ENCODE peak calls at places on chromosomes 16 and 17, in six cellular contexts. D, T, F, X, I and M are unnamed samples. For H3K4me1, the result is how much of the 10 kb centered on the place peaks cover.

GRCh38 chr17:58250344-58251011 is 12.1 kb downstream of the LPO start:
- DNase-seq in D (no peak), T (no peak), F (no peak), X (no peak), I (no peak), M (no peak)

GRCh38 chr17:49723423-49723822 is 15.7 kb upstream of the SLC35B1 start:
- DNase-seq in D (no peak), T (no peak), F (no peak), X (peak), I (no peak), M (peak)

GRCh38 chr16:57260294-57260929 is 15.4 kb downstream of the ARL2BP start:
- DNase-seq in D (peak), T (no peak), F (no peak), X (no peak), I (no peak), M (peak)

GRCh38 chr17:27577884-27578717 is 52.9 kb upstream of the LGALS9 start:
- DNase-seq in D (peak), T (no peak), F (no peak), X (peak), I (no peak), M (peak)

GRCh38 chr16:30698816-30699614 is at the start of gene SRCAP:
- DNase-seq in D (peak), T (peak), F (peak), X (peak), I (peak), M (peak)

GRCh38 chr17:40086150-40087044 is 14.0 kb downstream of the NR1D1 start:
- DNase-seq in D (no peak), T (no peak), F (no peak), X (peak), I (peak), M (peak)

GRCh38 chr17:45787044-45787443 is 2.9 kb downstream of the CRHR1 start:
- DNase-seq in D (no peak), T (no peak), F (no peak), X (no peak), I (no peak), M (no peak)

GRCh38 chr16:4615389-4616046 is 830 bp upstream of the UBALD1 start:
- DNase-seq in D (no peak), T (no peak), F (no peak), X (peak), I (peak), M (no peak)

GRCh38 chr17:57481901-57482300 is 225.6 kb downstream of the MSI2 start:
- DNase-seq in D (peak), T (no peak), F (no peak), X (peak), I (no peak), M (no peak)

GRCh38 chr16:13453938-13454553 is 465.9 kb upstream of the ERCC4 start:
- DNase-seq in D (peak), T (no peak), F (no peak), X (no peak), I (no peak), M (peak)

GRCh38 chr17:79970576-79971068 is 65.0 kb downstream of the TBC1D16 start:
- DNase-seq in D (peak), T (peak), F (no peak), X (no peak), I (peak), M (peak)

GRCh38 chr16:6852643-6853042 is 480.0 kb upstream of the RBFOX1 start:
- DNase-seq in D (no peak), T (no peak), F (no peak), X (no peak), I (no peak), M (peak)

GRCh38 chr16:85611205-85611454 is 2.0 kb upstream of the GSE1 start:
- DNase-seq in D (no peak), T (no peak), F (no peak), X (no peak), I (no peak), M (peak)

GRCh38 chr16:84505249-84506156 is 1.0 kb upstream of the MEAK7 start:
- DNase-seq in D (no peak), T (no peak), F (no peak), X (no peak), I (peak), M (no peak)

GRCh38 chr16:6274366-6274765 is 1058.3 kb upstream of the RBFOX1 start:
- DNase-seq in D (no peak), T (no peak), F (no peak), X (no peak), I (no peak), M (no peak)

GRCh38 chr16:3009568-3010390 is 2.9 kb upstream of the CLDN9 start:
- DNase-seq in D (no peak), T (no peak), F (no peak), X (no peak), I (no peak), M (peak)

GRCh38 chr17:9240659-9241370 is 219.5 kb downstream of the NTN1 start:
- DNase-seq in D (peak), T (no peak), F (no peak), X (peak), I (peak), M (peak)

GRCh38 chr16:25692734-25693508 is 1.2 kb downstream of the HS3ST4 start:
- DNase-seq in D (no peak), T (no peak), F (no peak), X (no peak), I (no peak), M (no peak)

GRCh38 chr17:81858967-81859905 is 1.1 kb downstream of the P4HB start:
- DNase-seq in D (no peak), T (no peak), F (no peak), X (no peak), I (no peak), M (no peak)

GRCh38 chr17:45825792-45826191 is 18.9 kb upstream of the SPPL2C start:
- DNase-seq in D (no peak), T (no peak), F (no peak), X (no peak), I (no peak), M (no peak)

GRCh38 chr17:43900858-43901754 is 6.2 kb downstream of the MPP2 start:
- DNase-seq in D (no peak), T (no peak), F (no peak), X (no peak), I (no peak), M (peak)

GRCh38 chr16:85900031-85900792 is 1.2 kb downstream of the IRF8 start:
- DNase-seq in D (no peak), T (no peak), F (no peak), X (no peak), I (peak), M (no peak)

GRCh38 chr16:81610144-81610842 is 165.7 kb downstream of the CMIP start:
- DNase-seq in D (peak), T (no peak), F (no peak), X (peak), I (peak), M (peak)

GRCh38 chr16:85485379-85485778 is 127.7 kb upstream of the GSE1 start:
- DNase-seq in D (no peak), T (no peak), F (no peak), X (no peak), I (no peak), M (no peak)

GRCh38 chr16:65375651-65376050 is 253.8 kb upstream of the CDH11 start:
- DNase-seq in D (peak), T (no peak), F (no peak), X (no peak), I (no peak), M (no peak)

GRCh38 chr17:70394833-70395232 is 225.5 kb downstream of the KCNJ2 start:
- DNase-seq in D (no peak), T (no peak), F (no peak), X (no peak), I (no peak), M (no peak)

GRCh38 chr16:27048316-27048715 is 18.4 kb upstream of the C16orf82 start:
- DNase-seq in D (no peak), T (no peak), F (no peak), X (no peak), I (no peak), M (no peak)

GRCh38 chr17:51725185-51725584 is 433.3 kb downstream of the CA10 start:
- DNase-seq in D (no peak), T (no peak), F (no peak), X (no peak), I (no peak), M (no peak)

GRCh38 chr17:78163881-78164747 is 4.3 kb upstream of the SYNGR2 start:
- DNase-seq in D (no peak), T (no peak), F (no peak), X (no peak), I (no peak), M (no peak)

GRCh38 chr17:37848690-37849616 is 75.3 kb upstream of the TBC1D3K start:
- DNase-seq in D (peak), T (no peak), F (no peak), X (no peak), I (no peak), M (peak)

GRCh38 chr16:56457927-56458470 is 6.6 kb downstream of the OGFOD1 start:
- DNase-seq in D (no peak), T (no peak), F (no peak), X (no peak), I (no peak), M (no peak)

GRCh38 chr16:75219088-75219487 is 300 bp downstream of the CTRB1 start:
- DNase-seq in D (no peak), T (no peak), F (no peak), X (no peak), I (no peak), M (no peak)

GRCh38 chr16:19338335-19338734 is 52.8 kb downstream of the CLEC19A start:
- DNase-seq in D (no peak), T (no peak), F (no peak), X (no peak), I (no peak), M (no peak)

GRCh38 chr17:68458260-68459029 is 1.1 kb upstream of the WIPI1 start:
- DNase-seq in D (no peak), T (no peak), F (no peak), X (no peak), I (no peak), M (no peak)

GRCh38 chr16:50246299-50247122 is 19.8 kb upstream of the ADCY7 start:
- DNase-seq in D (no peak), T (no peak), F (no peak), X (no peak), I (no peak), M (peak)

GRCh38 chr17:51120739-51121619 is at the start of gene SPAG9:
- DNase-seq in D (peak), T (peak), F (peak), X (peak), I (peak), M (peak)

GRCh38 chr17:33292184-33292980 is 713 bp downstream of the ASIC2 start:
- DNase-seq in D (peak), T (no peak), F (no peak), X (no peak), I (peak), M (no peak)

GRCh38 chr16:19868421-19868820 is 16.2 kb downstream of the GPRC5B start:
- DNase-seq in D (no peak), T (no peak), F (no peak), X (no peak), I (no peak), M (no peak)

GRCh38 chr16:63614421-63614820 is 1507.4 kb downstream of the CDH11 start:
- DNase-seq in D (peak), T (no peak), F (no peak), X (no peak), I (no peak), M (no peak)

GRCh38 chr16:63617990-63618763 is 1503.7 kb downstream of the CDH11 start:
- DNase-seq in D (peak), T (no peak), F (no peak), X (no peak), I (no peak), M (peak)

GRCh38 chr16:63618896-63619295 is 1503.0 kb downstream of the CDH11 start:
- DNase-seq in D (no peak), T (no peak), F (no peak), X (no peak), I (no peak), M (no peak)

GRCh38 chr16:63613701-63614100 is 1508.2 kb downstream of the CDH11 start:
- DNase-seq in D (peak), T (no peak), F (no peak), X (no peak), I (no peak), M (no peak)

GRCh38 chr16:63617047-63617989 is 1504.5 kb downstream of the CDH11 start:
- DNase-seq in D (peak), T (no peak), F (no peak), X (no peak), I (peak), M (no peak)
- H3K4me3 ChIP-seq in D (no peak), T (no peak), F (no peak), X (peak), I (no peak), M (peak)

GRCh38 chr17:4970273-4970672 is 2.7 kb upstream of the SPAG7 start:
- DNase-seq in D (no peak), T (no peak), F (no peak), X (no peak), I (no peak), M (no peak)

GRCh38 chr17:4967539-4968165 is at the start of gene SPAG7:
- DNase-seq in D (peak), T (peak), F (peak), X (peak), I (peak), M (peak)

GRCh38 chr17:4968166-4968915 is 724 bp upstream of the SPAG7 start:
- DNase-seq in D (no peak), T (no peak), F (no peak), X (no peak), I (no peak), M (no peak)

GRCh38 chr17:4969551-4970231 is 2.1 kb upstream of the SPAG7 start:
- DNase-seq in D (peak), T (no peak), F (peak), X (no peak), I (no peak), M (no peak)

DNA sequence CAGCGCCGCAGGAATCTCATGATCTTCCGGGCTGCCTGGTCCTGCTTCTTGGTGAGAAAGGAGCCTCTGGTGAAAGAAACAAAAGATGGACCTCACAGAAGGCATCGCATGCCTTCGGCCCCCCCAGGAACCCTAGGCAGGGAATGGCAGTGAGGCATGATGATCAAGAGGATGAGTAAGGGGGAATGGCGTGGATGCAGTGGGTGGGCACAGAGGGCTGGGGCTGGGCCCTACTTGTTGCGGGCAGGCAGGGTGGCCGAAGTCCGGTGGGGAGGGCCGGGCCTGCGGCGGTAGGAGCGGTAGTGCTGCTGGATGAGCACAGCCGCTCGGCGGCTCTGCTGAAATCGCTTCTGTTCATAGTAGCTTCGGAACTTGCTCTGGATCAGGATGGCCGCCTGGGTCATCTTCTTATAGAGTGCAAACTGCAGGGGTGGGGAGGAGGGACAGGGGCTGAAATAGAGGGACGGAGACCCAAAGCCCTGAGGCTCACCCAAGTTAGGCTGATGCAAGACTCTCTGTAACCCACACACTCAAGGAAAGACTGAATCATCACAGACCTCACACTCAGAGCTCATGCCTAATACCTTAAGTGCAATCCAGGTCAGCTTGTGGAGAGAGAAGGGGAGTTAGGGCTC is 1.4 kb upstream of the SPAG7 start:
- DNase-seq in D (peak), T (no peak), F (no peak), X (peak), I (no peak), M (no peak)
- H3K4me1 ChIP-seq in D (under half), T (under half), F (under half), X (under half), I (under half), M (under half)

DNA sequence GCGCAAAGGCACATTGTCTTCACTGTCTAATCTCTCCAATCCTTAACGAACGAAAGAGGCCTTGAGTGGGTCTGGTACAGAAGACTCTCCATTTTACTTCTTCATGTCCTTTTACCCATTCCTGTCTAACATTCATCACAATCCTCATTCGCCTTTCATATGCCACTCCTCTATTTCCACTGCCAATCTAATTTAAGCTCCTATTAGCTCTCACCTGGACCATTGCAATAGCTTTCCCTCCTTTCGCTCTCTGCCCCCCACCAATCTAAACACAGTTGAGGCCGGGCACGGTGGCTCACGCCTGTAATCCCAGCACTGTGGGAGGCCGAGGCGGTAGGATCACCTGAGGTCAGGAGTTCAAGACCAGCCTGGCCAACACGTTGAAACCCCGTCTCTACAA is 6.3 kb upstream of the SLFN14 start:
- DNase-seq in D (no peak), T (no peak), F (no peak), X (no peak), I (no peak), M (no peak)
- H3K4me3 ChIP-seq in D (peak), T (no peak), F (no peak), X (peak), I (no peak), M (peak)

GRCh38 chr16:89295915-89296314 is 78.4 kb downstream of the ZNF778 start:
- DNase-seq in D (no peak), T (no peak), F (no peak), X (no peak), I (no peak), M (no peak)

GRCh38 chr16:89297156-89297869 is 79.8 kb downstream of the ZNF778 start:
- DNase-seq in D (no peak), T (no peak), F (no peak), X (no peak), I (no peak), M (peak)

GRCh38 chr16:89294486-89294885 is 77.0 kb downstream of the ZNF778 start:
- DNase-seq in D (no peak), T (no peak), F (no peak), X (no peak), I (no peak), M (no peak)

GRCh38 chr16:89293276-89294143 is 76.0 kb downstream of the ZNF778 start:
- DNase-seq in D (no peak), T (no peak), F (no peak), X (no peak), I (no peak), M (no peak)

GRCh38 chr16:89295071-89295900 is 77.8 kb downstream of the ZNF778 start:
- DNase-seq in D (no peak), T (no peak), F (no peak), X (no peak), I (no peak), M (no peak)
- H3K4me1 ChIP-seq in D (under half), T (under half), F (under half), X (under half), I (under half), M (under half)

GRCh38 chr17:61567045-61567802 is 23.8 kb downstream of the NACA2 start:
- DNase-seq in D (no peak), T (no peak), F (no peak), X (no peak), I (no peak), M (no peak)
- H3K4me3 ChIP-seq in D (no peak), T (no peak), F (no peak), X (no peak), I (no peak), M (no peak)

DNA sequence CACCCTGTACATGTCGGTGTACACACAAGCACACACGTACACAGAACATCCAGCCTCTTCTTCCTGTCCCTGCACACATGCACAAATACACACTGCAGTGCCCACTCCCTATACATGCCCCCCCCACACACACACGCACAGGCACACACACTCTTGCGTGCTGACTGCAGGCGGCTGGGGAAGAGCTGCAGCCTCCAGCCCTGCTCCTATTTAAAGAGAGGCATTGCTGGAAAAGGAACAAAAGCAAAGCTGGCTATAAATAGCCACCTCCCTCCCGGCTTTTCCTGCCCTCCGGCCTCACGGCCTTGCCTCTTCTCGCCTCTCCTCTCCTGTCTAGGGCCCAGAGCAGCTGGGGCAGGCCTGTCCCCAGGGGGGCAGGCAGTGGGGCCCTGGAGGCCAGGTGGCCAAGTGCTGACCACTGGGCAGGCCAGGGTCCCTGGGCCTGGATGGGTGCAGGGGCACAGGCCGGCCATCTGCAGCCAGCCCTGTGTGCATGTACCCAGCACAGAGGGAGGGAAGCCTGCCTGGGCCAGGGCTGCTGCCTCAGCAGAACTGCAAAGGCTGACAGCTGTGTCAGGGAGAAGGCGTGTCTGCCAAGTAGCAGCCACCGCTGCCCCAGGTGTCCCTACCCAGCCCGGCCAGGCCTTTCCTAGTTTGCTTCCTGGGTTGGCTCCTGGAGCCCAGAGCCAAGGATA is 25.4 kb downstream of the RTN4RL1 start:
- DNase-seq in D (peak), T (no peak), F (no peak), X (no peak), I (peak), M (peak)
- H3K4me1 ChIP-seq in D (under half), T (under half), F (under half), X (under half), I (under half), M (under half)

GRCh38 chr16:734208-734980 is 6.4 kb downstream of the CIAO3 start:
- DNase-seq in D (no peak), T (no peak), F (no peak), X (no peak), I (no peak), M (no peak)

GRCh38 chr16:733382-734207 is 6.7 kb downstream of the HAGHL start:
- DNase-seq in D (no peak), T (no peak), F (no peak), X (no peak), I (no peak), M (no peak)

GRCh38 chr16:730666-731509 is 4.0 kb downstream of the HAGHL start:
- DNase-seq in D (no peak), T (no peak), F (no peak), X (no peak), I (no peak), M (no peak)

GRCh38 chr16:732936-733335 is 6.0 kb downstream of the HAGHL start:
- DNase-seq in D (peak), T (no peak), F (no peak), X (no peak), I (no peak), M (no peak)

DNA sequence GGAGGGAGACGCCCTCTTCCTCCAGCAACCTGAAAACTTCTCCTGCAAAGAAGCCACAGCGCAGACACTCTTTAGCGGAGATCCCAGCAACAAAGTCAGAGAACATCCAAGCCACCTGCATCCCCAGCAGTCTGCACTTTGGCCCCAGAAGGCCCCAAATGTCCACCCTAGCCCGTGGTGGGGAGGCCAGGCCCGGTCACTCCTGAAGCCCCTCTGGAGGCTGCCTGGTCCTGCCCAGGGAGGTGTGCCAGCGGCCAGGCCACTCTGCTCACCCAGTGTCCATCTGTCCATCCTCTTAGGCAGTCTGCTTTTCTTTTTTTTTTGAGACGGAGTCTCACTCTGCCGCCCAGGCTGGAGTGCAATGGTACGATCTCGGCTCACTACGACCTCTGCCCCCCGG is 5.4 kb downstream of the HAGHL start:
- DNase-seq in D (no peak), T (no peak), F (no peak), X (no peak), I (no peak), M (peak)
- H3K4me3 ChIP-seq in D (no peak), T (no peak), F (no peak), X (no peak), I (no peak), M (no peak)